ENCODE peak calls at places on chromosomes 2 and 18, in nine cellular contexts. One of them, this sample, is unnamed.

GRCh38 chr2:84958135-84959044 is 12.6 kb upstream of the KCMF1 start:
- DNase-seq in small intestine: peak
- DNase-seq in fibroblast of pulmonary artery: peak
- DNase-seq in Karpas-422: no peak
- DNase-seq in MM.1S: no peak
- DNase-seq in CD4-positive, CD25-positive, alpha-beta regulatory T cell: no peak
- DNase-seq in gastrocnemius medialis: peak
- DNase-seq in heart left ventricle: no peak
- DNase-seq in A549: peak
- DNase-seq in this sample: no peak

GRCh38 chr2:120989911-120990441 is 254.3 kb downstream of the GLI2 start:
- DNase-seq in small intestine: no peak
- DNase-seq in fibroblast of pulmonary artery: no peak
- DNase-seq in Karpas-422: no peak
- DNase-seq in MM.1S: no peak
- DNase-seq in CD4-positive, CD25-positive, alpha-beta regulatory T cell: no peak
- DNase-seq in gastrocnemius medialis: no peak
- DNase-seq in heart left ventricle: no peak
- DNase-seq in A549: no peak
- DNase-seq in this sample: no peak

GRCh38 chr2:95001701-95002100 is 23.8 kb upstream of the MAL start:
- DNase-seq in small intestine: no peak
- DNase-seq in fibroblast of pulmonary artery: no peak
- DNase-seq in Karpas-422: no peak
- DNase-seq in MM.1S: no peak
- DNase-seq in CD4-positive, CD25-positive, alpha-beta regulatory T cell: no peak
- DNase-seq in gastrocnemius medialis: no peak
- DNase-seq in heart left ventricle: no peak
- DNase-seq in A549: no peak
- DNase-seq in this sample: no peak

GRCh38 chr18:41690332-41691110 is 264.5 kb upstream of the PIK3C3 start:
- DNase-seq in small intestine: no peak
- DNase-seq in fibroblast of pulmonary artery: peak
- DNase-seq in Karpas-422: no peak
- DNase-seq in MM.1S: no peak
- DNase-seq in CD4-positive, CD25-positive, alpha-beta regulatory T cell: no peak
- DNase-seq in gastrocnemius medialis: no peak
- DNase-seq in heart left ventricle: no peak
- DNase-seq in A549: no peak
- DNase-seq in this sample: no peak

GRCh38 chr2:101064868-101065549 is 62.9 kb downstream of the RPL31 start:
- DNase-seq in small intestine: no peak
- DNase-seq in fibroblast of pulmonary artery: peak
- DNase-seq in Karpas-422: no peak
- DNase-seq in MM.1S: no peak
- DNase-seq in CD4-positive, CD25-positive, alpha-beta regulatory T cell: no peak
- DNase-seq in gastrocnemius medialis: no peak
- DNase-seq in heart left ventricle: no peak
- DNase-seq in A549: peak
- DNase-seq in this sample: no peak

GRCh38 chr18:78974115-78974740 is 5.4 kb upstream of the SALL3 start:
- DNase-seq in small intestine: no peak
- DNase-seq in fibroblast of pulmonary artery: no peak
- DNase-seq in Karpas-422: no peak
- DNase-seq in MM.1S: no peak
- DNase-seq in CD4-positive, CD25-positive, alpha-beta regulatory T cell: no peak
- DNase-seq in gastrocnemius medialis: no peak
- DNase-seq in heart left ventricle: no peak
- DNase-seq in A549: no peak
- DNase-seq in this sample: no peak

GRCh38 chr2:199928226-199928625 is 17.1 kb downstream of the C2orf69 start:
- DNase-seq in small intestine: no peak
- DNase-seq in fibroblast of pulmonary artery: no peak
- DNase-seq in Karpas-422: no peak
- DNase-seq in MM.1S: no peak
- DNase-seq in CD4-positive, CD25-positive, alpha-beta regulatory T cell: no peak
- DNase-seq in gastrocnemius medialis: no peak
- DNase-seq in heart left ventricle: no peak
- DNase-seq in A549: no peak
- DNase-seq in this sample: no peak

GRCh38 chr2:21042958-21043743 is 722 bp downstream of the APOB start:
- DNase-seq in small intestine: peak
- DNase-seq in fibroblast of pulmonary artery: peak
- DNase-seq in Karpas-422: peak
- DNase-seq in MM.1S: peak
- DNase-seq in CD4-positive, CD25-positive, alpha-beta regulatory T cell: peak
- DNase-seq in gastrocnemius medialis: no peak
- DNase-seq in heart left ventricle: peak
- DNase-seq in A549: peak
- DNase-seq in this sample: peak

GRCh38 chr2:10202136-10202535 is 79.6 kb downstream of the RRM2 start:
- DNase-seq in small intestine: no peak
- DNase-seq in fibroblast of pulmonary artery: peak
- DNase-seq in Karpas-422: no peak
- DNase-seq in MM.1S: no peak
- DNase-seq in CD4-positive, CD25-positive, alpha-beta regulatory T cell: no peak
- DNase-seq in gastrocnemius medialis: no peak
- DNase-seq in heart left ventricle: no peak
- DNase-seq in A549: no peak
- DNase-seq in this sample: no peak

GRCh38 chr2:196528486-196529223 is 110.9 kb upstream of the CCDC150 start:
- DNase-seq in small intestine: no peak
- DNase-seq in fibroblast of pulmonary artery: peak
- DNase-seq in Karpas-422: no peak
- DNase-seq in MM.1S: no peak
- DNase-seq in CD4-positive, CD25-positive, alpha-beta regulatory T cell: no peak
- DNase-seq in gastrocnemius medialis: no peak
- DNase-seq in heart left ventricle: no peak
- DNase-seq in A549: no peak
- DNase-seq in this sample: no peak

DNA sequence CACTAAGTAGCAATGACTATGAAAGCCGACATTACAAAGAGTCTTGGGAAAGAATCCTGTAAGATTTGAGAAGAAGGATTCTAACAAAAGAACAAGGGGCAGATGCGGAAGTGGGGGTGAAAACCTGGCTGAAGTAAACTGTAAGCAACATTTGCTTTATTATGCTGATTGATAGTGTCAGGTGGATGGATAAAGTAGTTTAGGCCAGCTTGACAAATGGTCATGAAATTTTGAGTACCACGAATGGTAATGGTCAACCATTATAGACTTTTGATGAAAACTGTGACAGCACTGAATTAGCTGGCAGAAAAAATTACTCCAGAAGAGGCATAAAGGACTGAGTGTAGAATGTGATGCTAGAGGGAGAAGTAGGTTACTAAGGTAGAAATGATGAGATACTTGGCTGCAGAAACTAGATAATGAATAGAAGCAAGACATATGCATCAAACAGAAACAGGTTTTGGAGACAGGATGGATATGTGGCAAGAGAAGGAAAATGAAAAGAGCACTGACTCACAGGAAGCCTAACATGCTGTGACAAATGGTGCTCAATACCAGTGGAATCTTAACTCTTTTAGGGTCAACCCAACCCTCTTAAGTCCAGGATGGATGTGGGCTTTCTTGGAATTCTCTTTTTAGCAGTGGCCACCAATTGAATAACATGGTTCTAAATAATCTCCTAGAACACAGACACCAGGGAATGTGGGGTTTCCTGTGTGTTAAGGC is 6.8 kb downstream of the THUMPD2 start:
- DNase-seq in small intestine: no peak
- DNase-seq in fibroblast of pulmonary artery: peak
- DNase-seq in Karpas-422: no peak
- DNase-seq in MM.1S: no peak
- DNase-seq in CD4-positive, CD25-positive, alpha-beta regulatory T cell: no peak
- DNase-seq in gastrocnemius medialis: no peak
- DNase-seq in heart left ventricle: no peak
- DNase-seq in A549: no peak
- DNase-seq in this sample: no peak
- H3K4me3 ChIP-seq in small intestine: no peak
- H3K4me3 ChIP-seq in fibroblast of pulmonary artery: no peak
- H3K4me3 ChIP-seq in Karpas-422: no peak
- H3K4me3 ChIP-seq in MM.1S: no peak
- H3K4me3 ChIP-seq in CD4-positive, CD25-positive, alpha-beta regulatory T cell: peak
- H3K4me3 ChIP-seq in gastrocnemius medialis: no peak
- H3K4me3 ChIP-seq in heart left ventricle: no peak
- H3K4me3 ChIP-seq in A549: no peak
- H3K4me3 ChIP-seq in this sample: no peak

GRCh38 chr18:11946756-11947155 is 34.6 kb upstream of the IMPA2 start:
- DNase-seq in small intestine: no peak
- DNase-seq in fibroblast of pulmonary artery: peak
- DNase-seq in Karpas-422: no peak
- DNase-seq in MM.1S: no peak
- DNase-seq in CD4-positive, CD25-positive, alpha-beta regulatory T cell: no peak
- DNase-seq in gastrocnemius medialis: no peak
- DNase-seq in heart left ventricle: no peak
- DNase-seq in A549: no peak
- DNase-seq in this sample: peak

GRCh38 chr18:11944786-11945185 is 36.5 kb upstream of the IMPA2 start:
- DNase-seq in small intestine: no peak
- DNase-seq in fibroblast of pulmonary artery: no peak
- DNase-seq in Karpas-422: no peak
- DNase-seq in MM.1S: no peak
- DNase-seq in CD4-positive, CD25-positive, alpha-beta regulatory T cell: no peak
- DNase-seq in gastrocnemius medialis: no peak
- DNase-seq in heart left ventricle: no peak
- DNase-seq in A549: no peak
- DNase-seq in this sample: no peak

GRCh38 chr18:11950824-11951223 is 30.5 kb upstream of the IMPA2 start:
- DNase-seq in small intestine: no peak
- DNase-seq in fibroblast of pulmonary artery: no peak
- DNase-seq in Karpas-422: no peak
- DNase-seq in MM.1S: no peak
- DNase-seq in CD4-positive, CD25-positive, alpha-beta regulatory T cell: no peak
- DNase-seq in gastrocnemius medialis: no peak
- DNase-seq in heart left ventricle: no peak
- DNase-seq in A549: no peak
- DNase-seq in this sample: no peak

GRCh38 chr18:11948852-11949523 is 32.3 kb upstream of the IMPA2 start:
- DNase-seq in small intestine: no peak
- DNase-seq in fibroblast of pulmonary artery: no peak
- DNase-seq in Karpas-422: no peak
- DNase-seq in MM.1S: no peak
- DNase-seq in CD4-positive, CD25-positive, alpha-beta regulatory T cell: no peak
- DNase-seq in gastrocnemius medialis: no peak
- DNase-seq in heart left ventricle: no peak
- DNase-seq in A549: no peak
- DNase-seq in this sample: no peak

DNA sequence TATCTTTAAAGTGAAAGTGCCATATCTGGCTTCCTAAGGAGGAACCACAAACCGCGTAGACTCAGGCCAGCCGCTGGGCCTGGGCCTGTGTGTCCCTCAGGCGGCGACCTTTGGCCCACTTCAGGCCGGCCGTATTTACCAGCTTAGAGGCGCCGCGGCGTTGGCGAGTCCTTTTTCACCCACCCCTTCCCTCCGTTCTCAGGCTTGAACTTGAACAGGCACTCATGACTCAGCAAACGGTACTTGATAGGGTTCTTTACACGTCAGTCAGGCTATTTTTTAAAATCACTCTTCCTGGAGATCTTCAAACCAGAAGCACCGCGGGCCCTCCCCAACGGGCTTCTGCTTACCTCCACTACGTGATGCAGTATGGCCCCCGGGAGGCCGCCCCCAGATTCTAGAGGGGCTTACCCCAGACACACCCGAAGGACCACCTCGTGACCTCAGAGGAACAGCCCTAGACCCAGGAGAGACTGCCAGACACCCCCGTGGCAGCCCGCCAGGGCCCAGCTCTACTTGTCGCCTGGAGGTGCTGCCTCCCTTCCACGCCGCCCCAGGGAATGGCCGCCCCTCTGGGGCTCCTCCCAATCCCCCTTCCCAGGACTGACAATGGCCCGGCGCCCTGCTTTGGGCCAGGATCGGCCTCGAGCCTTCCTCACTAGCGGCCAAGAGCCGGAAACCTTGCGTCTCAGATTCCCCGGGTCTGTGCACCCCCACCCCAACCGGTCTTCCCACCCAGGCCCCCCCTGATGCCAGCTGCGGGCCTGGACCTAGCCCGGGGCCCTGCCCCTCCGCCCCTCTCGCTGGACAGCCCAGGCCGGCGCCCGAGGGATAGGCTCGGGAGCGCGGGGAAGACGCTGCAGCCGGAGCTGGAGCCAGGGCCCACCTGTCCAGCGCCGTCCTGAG is 33.8 kb upstream of the IMPA2 start:
- DNase-seq in small intestine: peak
- DNase-seq in fibroblast of pulmonary artery: peak
- DNase-seq in Karpas-422: no peak
- DNase-seq in MM.1S: peak
- DNase-seq in CD4-positive, CD25-positive, alpha-beta regulatory T cell: peak
- DNase-seq in gastrocnemius medialis: peak
- DNase-seq in heart left ventricle: peak
- DNase-seq in A549: peak
- DNase-seq in this sample: peak
- H3K4me3 ChIP-seq in small intestine: peak
- H3K4me3 ChIP-seq in fibroblast of pulmonary artery: peak
- H3K4me3 ChIP-seq in Karpas-422: no peak
- H3K4me3 ChIP-seq in MM.1S: no peak
- H3K4me3 ChIP-seq in CD4-positive, CD25-positive, alpha-beta regulatory T cell: peak
- H3K4me3 ChIP-seq in gastrocnemius medialis: peak
- H3K4me3 ChIP-seq in heart left ventricle: peak
- H3K4me3 ChIP-seq in A549: peak
- H3K4me3 ChIP-seq in this sample: peak

GRCh38 chr18:63321291-63321690 is 1.7 kb upstream of the BCL2 start:
- DNase-seq in small intestine: no peak
- DNase-seq in fibroblast of pulmonary artery: no peak
- DNase-seq in Karpas-422: peak
- DNase-seq in MM.1S: no peak
- DNase-seq in CD4-positive, CD25-positive, alpha-beta regulatory T cell: no peak
- DNase-seq in gastrocnemius medialis: no peak
- DNase-seq in heart left ventricle: no peak
- DNase-seq in A549: no peak
- DNase-seq in this sample: no peak
- H3K4me3 ChIP-seq in small intestine: no peak
- H3K4me3 ChIP-seq in fibroblast of pulmonary artery: no peak
- H3K4me3 ChIP-seq in Karpas-422: peak
- H3K4me3 ChIP-seq in MM.1S: peak
- H3K4me3 ChIP-seq in CD4-positive, CD25-positive, alpha-beta regulatory T cell: peak
- H3K4me3 ChIP-seq in gastrocnemius medialis: no peak
- H3K4me3 ChIP-seq in heart left ventricle: no peak
- H3K4me3 ChIP-seq in A549: no peak
- H3K4me3 ChIP-seq in this sample: peak

DNA sequence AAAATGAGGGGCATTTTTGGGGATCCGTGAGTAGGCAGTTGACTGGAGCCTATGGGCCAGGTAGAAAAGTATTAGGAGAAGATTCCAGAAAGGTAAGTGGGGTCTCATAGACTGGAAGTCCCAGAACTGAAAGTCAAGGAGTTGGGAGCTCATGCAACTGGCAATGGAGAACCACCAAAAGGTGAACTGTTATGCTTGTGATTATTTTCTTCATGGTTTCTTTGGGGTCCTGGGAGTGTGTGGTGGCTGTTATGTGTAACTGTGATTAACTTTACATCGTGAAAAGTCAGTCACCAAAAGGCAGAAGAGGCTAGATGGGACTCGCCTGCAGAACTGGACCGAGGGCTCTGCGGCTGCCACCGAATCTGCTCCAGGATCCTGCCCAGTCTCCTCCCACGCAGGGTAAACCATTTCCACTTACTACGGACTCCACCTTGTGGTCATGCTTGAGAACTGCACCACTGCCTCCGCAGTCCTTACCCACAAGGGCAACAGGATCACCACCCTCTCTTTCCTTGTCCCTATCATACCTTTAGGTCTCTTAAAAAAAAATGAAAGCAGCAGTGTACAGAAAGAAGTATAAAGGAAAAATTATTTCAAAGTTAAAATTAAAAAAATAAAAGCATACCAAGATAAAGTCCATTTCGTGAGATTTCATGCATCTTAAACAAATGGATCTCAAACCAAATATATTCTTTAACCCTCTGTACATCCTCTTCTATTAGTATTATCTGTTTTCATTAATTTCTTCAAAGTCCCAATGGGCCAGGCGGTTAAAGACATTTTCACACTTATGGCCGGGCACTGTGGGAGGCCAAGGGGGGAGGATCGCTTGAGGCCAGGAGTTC is 15.6 kb upstream of the CEP68 start:
- DNase-seq in small intestine: peak
- DNase-seq in fibroblast of pulmonary artery: peak
- DNase-seq in Karpas-422: peak
- DNase-seq in MM.1S: peak
- DNase-seq in CD4-positive, CD25-positive, alpha-beta regulatory T cell: peak
- DNase-seq in gastrocnemius medialis: peak
- DNase-seq in heart left ventricle: peak
- DNase-seq in A549: peak
- DNase-seq in this sample: peak
- H3K4me3 ChIP-seq in small intestine: no peak
- H3K4me3 ChIP-seq in fibroblast of pulmonary artery: peak
- H3K4me3 ChIP-seq in Karpas-422: no peak
- H3K4me3 ChIP-seq in MM.1S: no peak
- H3K4me3 ChIP-seq in CD4-positive, CD25-positive, alpha-beta regulatory T cell: no peak
- H3K4me3 ChIP-seq in gastrocnemius medialis: peak
- H3K4me3 ChIP-seq in heart left ventricle: peak
- H3K4me3 ChIP-seq in A549: no peak
- H3K4me3 ChIP-seq in this sample: no peak